ENCODE peak calls at places on chromosomes 13 and 19, in eight cellular contexts. One of them, this sample, is unnamed.
A peak's percentile ranks its signal among the peaks of the same experiment; 100 is the strongest.

GRCh38 chr19:15285896-15286591 is 46.3 kb downstream of the BRD4 start:
- DNase-seq in RWPE1: no peak
- DNase-seq in fibroblast of the aortic adventitia: no peak
- DNase-seq in Calu3: no peak
- DNase-seq in cardiac muscle cell: no peak
- DNase-seq in B cell: peak; percentile 85
- DNase-seq in A549: no peak
- DNase-seq in HFF-Myc: no peak
- DNase-seq in this sample: no peak

GRCh38 chr19:3606690-3607289 is at the start of gene TBXA2R:
- DNase-seq in A549: peak; percentile 51
- DNase-seq in fibroblast of the aortic adventitia: peak; percentile 60
- DNase-seq in HFF-Myc: no peak
- DNase-seq in Calu3: peak; percentile 54
- DNase-seq in RWPE1: no peak
- DNase-seq in B cell: peak; percentile 78
- DNase-seq in cardiac muscle cell: peak; percentile 28
- DNase-seq in this sample: peak; percentile 36

GRCh38 chr13:41694902-41695301 is 237.6 kb downstream of the RGCC start:
- DNase-seq in Calu3: peak; percentile 40
- DNase-seq in A549: peak; percentile 88
- DNase-seq in cardiac muscle cell: peak; percentile 61
- DNase-seq in fibroblast of the aortic adventitia: peak; percentile 97
- DNase-seq in RWPE1: peak; percentile 68
- DNase-seq in HFF-Myc: peak; percentile 86
- DNase-seq in B cell: peak; percentile 2
- DNase-seq in this sample: peak; percentile 96

GRCh38 chr13:50037788-50038187 is 22.5 kb downstream of the KCNRG start:
- DNase-seq in cardiac muscle cell: no peak
- DNase-seq in B cell: no peak
- DNase-seq in HFF-Myc: no peak
- DNase-seq in Calu3: no peak
- DNase-seq in fibroblast of the aortic adventitia: no peak
- DNase-seq in RWPE1: no peak
- DNase-seq in A549: no peak
- DNase-seq in this sample: no peak

GRCh38 chr13:44576396-44577235 is 486 bp upstream of the TSC22D1 start:
- DNase-seq in B cell: peak; percentile 54
- DNase-seq in HFF-Myc: no peak
- DNase-seq in RWPE1: peak; percentile 13
- DNase-seq in A549: no peak
- DNase-seq in cardiac muscle cell: peak; percentile 52
- DNase-seq in fibroblast of the aortic adventitia: no peak
- DNase-seq in Calu3: peak; percentile 31
- DNase-seq in this sample: no peak

GRCh38 chr13:107185889-107186288 is 618.0 kb upstream of the ARGLU1 start:
- DNase-seq in B cell: no peak
- DNase-seq in HFF-Myc: no peak
- DNase-seq in fibroblast of the aortic adventitia: no peak
- DNase-seq in Calu3: no peak
- DNase-seq in RWPE1: peak; percentile 27
- DNase-seq in cardiac muscle cell: no peak
- DNase-seq in A549: no peak
- DNase-seq in this sample: peak; percentile 49

GRCh38 chr13:93249259-93249917 is 22.8 kb downstream of the GPC6 start:
- DNase-seq in RWPE1: peak; percentile 68
- DNase-seq in fibroblast of the aortic adventitia: peak; percentile 91
- DNase-seq in A549: peak; percentile 58
- DNase-seq in Calu3: no peak
- DNase-seq in B cell: no peak
- DNase-seq in cardiac muscle cell: no peak
- DNase-seq in HFF-Myc: peak; percentile 87
- DNase-seq in this sample: peak; percentile 91

GRCh38 chr13:85710545-85710944 is 88.7 kb downstream of the SLITRK6 start:
- DNase-seq in fibroblast of the aortic adventitia: no peak
- DNase-seq in HFF-Myc: no peak
- DNase-seq in Calu3: no peak
- DNase-seq in cardiac muscle cell: no peak
- DNase-seq in A549: no peak
- DNase-seq in B cell: no peak
- DNase-seq in RWPE1: no peak
- DNase-seq in this sample: no peak

GRCh38 chr19:30419581-30420180 is 47.5 kb downstream of the ZNF536 start:
- DNase-seq in cardiac muscle cell: no peak
- DNase-seq in fibroblast of the aortic adventitia: no peak
- DNase-seq in RWPE1: no peak
- DNase-seq in Calu3: no peak
- DNase-seq in HFF-Myc: no peak
- DNase-seq in B cell: no peak
- DNase-seq in A549: no peak
- DNase-seq in this sample: no peak

GRCh38 chr13:76953921-76954320 is 5.6 kb downstream of the ACOD1 start:
- DNase-seq in RWPE1: no peak
- DNase-seq in B cell: no peak
- DNase-seq in cardiac muscle cell: no peak
- DNase-seq in HFF-Myc: no peak
- DNase-seq in A549: no peak
- DNase-seq in Calu3: no peak
- DNase-seq in fibroblast of the aortic adventitia: no peak
- DNase-seq in this sample: no peak

GRCh38 chr13:44373601-44374347 is at the start of gene SERP2:
- DNase-seq in RWPE1: no peak
- DNase-seq in Calu3: no peak
- DNase-seq in fibroblast of the aortic adventitia: peak; percentile 34
- DNase-seq in HFF-Myc: no peak
- DNase-seq in B cell: peak; percentile 6
- DNase-seq in A549: no peak
- DNase-seq in cardiac muscle cell: peak; percentile 33
- DNase-seq in this sample: peak; percentile 17

GRCh38 chr13:111184685-111185401 is 69.7 kb downstream of the ARHGEF7 start:
- DNase-seq in fibroblast of the aortic adventitia: peak; percentile 33
- DNase-seq in A549: no peak
- DNase-seq in RWPE1: no peak
- DNase-seq in HFF-Myc: no peak
- DNase-seq in Calu3: no peak
- DNase-seq in cardiac muscle cell: no peak
- DNase-seq in B cell: peak; percentile 91
- DNase-seq in this sample: no peak

GRCh38 chr13:98492335-98493034 is 84.4 kb downstream of the STK24 start:
- DNase-seq in HFF-Myc: no peak
- DNase-seq in Calu3: no peak
- DNase-seq in B cell: no peak
- DNase-seq in fibroblast of the aortic adventitia: peak; percentile 84
- DNase-seq in cardiac muscle cell: no peak
- DNase-seq in RWPE1: no peak
- DNase-seq in A549: no peak
- DNase-seq in this sample: no peak

GRCh38 chr19:18058208-18059009 is 28.3 kb downstream of the IL12RB1 start:
- DNase-seq in B cell: peak; percentile 90
- DNase-seq in fibroblast of the aortic adventitia: peak; percentile 72
- DNase-seq in HFF-Myc: peak; percentile 31
- DNase-seq in cardiac muscle cell: peak; percentile 86
- DNase-seq in Calu3: peak; percentile 79
- DNase-seq in A549: peak; percentile 68
- DNase-seq in RWPE1: peak; percentile 79
- DNase-seq in this sample: peak; percentile 31

DNA sequence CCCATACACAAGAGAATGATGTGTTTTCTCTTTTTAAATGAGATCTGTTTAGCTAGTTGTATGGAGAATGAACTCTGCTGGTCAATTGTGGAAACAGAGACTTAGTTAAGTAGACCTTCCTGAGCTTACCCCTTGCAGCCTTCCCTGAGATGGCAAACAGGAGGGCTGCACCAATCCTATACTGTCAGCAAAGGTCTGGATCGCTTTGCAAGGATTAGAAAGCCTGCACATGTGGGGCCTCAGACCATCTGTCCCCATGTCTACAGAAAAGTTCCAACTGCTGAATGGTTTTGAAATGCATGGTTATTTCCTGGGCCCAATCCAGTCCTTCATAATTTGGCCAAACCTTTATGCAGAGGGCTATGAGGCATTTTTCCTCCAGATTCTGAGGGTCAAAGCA is 183.9 kb upstream of the SLC10A2 start:
- DNase-seq in Calu3: no peak
- DNase-seq in RWPE1: no peak
- DNase-seq in A549: no peak
- DNase-seq in B cell: no peak
- DNase-seq in HFF-Myc: no peak
- DNase-seq in fibroblast of the aortic adventitia: no peak
- DNase-seq in cardiac muscle cell: no peak
- DNase-seq in this sample: no peak
- TF ChIP-seq CTCF in Calu3: no peak
- TF ChIP-seq CTCF in RWPE1: no peak
- TF ChIP-seq CTCF in A549: no peak
- TF ChIP-seq CTCF in B cell: no peak
- TF ChIP-seq CTCF in HFF-Myc: no peak
- TF ChIP-seq CTCF in fibroblast of the aortic adventitia: no peak
- TF ChIP-seq CTCF in cardiac muscle cell: no peak
- TF ChIP-seq CTCF in this sample: no peak

GRCh38 chr13:97131447-97131846 is 90.7 kb upstream of the MBNL2 start:
- DNase-seq in B cell: no peak
- DNase-seq in HFF-Myc: no peak
- DNase-seq in cardiac muscle cell: no peak
- DNase-seq in RWPE1: no peak
- DNase-seq in A549: no peak
- DNase-seq in Calu3: no peak
- DNase-seq in fibroblast of the aortic adventitia: no peak
- DNase-seq in this sample: no peak

GRCh38 chr13:97133554-97133953 is 88.6 kb upstream of the MBNL2 start:
- DNase-seq in cardiac muscle cell: no peak
- DNase-seq in Calu3: no peak
- DNase-seq in B cell: no peak
- DNase-seq in A549: no peak
- DNase-seq in RWPE1: no peak
- DNase-seq in fibroblast of the aortic adventitia: no peak
- DNase-seq in HFF-Myc: no peak
- DNase-seq in this sample: no peak

GRCh38 chr13:97133955-97134354 is 88.2 kb upstream of the MBNL2 start:
- DNase-seq in Calu3: no peak
- DNase-seq in RWPE1: no peak
- DNase-seq in A549: peak; percentile 42
- DNase-seq in cardiac muscle cell: no peak
- DNase-seq in HFF-Myc: no peak
- DNase-seq in B cell: no peak
- DNase-seq in fibroblast of the aortic adventitia: no peak
- DNase-seq in this sample: no peak

GRCh38 chr13:97136418-97136817 is 85.7 kb upstream of the MBNL2 start:
- DNase-seq in Calu3: no peak
- DNase-seq in A549: no peak
- DNase-seq in RWPE1: no peak
- DNase-seq in B cell: no peak
- DNase-seq in HFF-Myc: no peak
- DNase-seq in cardiac muscle cell: no peak
- DNase-seq in fibroblast of the aortic adventitia: no peak
- DNase-seq in this sample: no peak

DNA sequence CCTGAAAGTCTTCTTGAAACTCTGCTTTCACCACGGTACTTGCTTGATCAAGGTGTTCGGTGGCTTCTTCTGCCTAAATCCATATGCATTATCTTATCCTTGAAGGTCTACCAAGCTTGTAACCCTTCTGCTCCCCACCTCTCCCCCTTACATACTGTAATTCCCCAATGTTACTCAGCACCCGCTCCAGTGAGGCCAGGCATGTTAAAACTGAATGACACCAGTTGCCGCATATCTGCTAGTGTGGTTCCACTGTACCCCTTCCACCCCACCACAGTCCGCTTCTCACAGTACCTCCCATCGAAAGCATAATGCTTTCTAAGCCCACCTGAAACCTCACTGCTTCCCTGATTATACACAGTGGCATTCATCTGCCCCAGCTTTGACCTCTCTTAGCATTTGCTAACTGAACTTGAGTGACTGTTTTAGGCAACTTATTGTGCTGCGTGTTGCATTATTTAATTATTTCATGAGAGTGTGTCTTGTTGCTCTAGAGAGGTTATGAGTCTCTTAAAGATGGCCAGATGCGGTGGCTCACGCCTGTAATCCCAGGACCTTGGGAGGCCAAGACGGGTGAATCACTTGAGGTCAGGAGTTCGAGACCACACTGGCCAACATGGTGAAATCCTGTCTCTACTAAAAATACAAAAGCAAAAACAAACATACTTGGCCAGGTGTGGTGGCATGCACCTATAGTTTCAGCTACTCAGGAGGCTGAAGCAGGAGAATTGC is 87.6 kb upstream of the MBNL2 start:
- DNase-seq in HFF-Myc: no peak
- DNase-seq in fibroblast of the aortic adventitia: no peak
- DNase-seq in Calu3: no peak
- DNase-seq in A549: no peak
- DNase-seq in cardiac muscle cell: no peak
- DNase-seq in B cell: no peak
- DNase-seq in RWPE1: no peak
- DNase-seq in this sample: peak; percentile 47
- TF ChIP-seq CTCF in HFF-Myc: no peak
- TF ChIP-seq CTCF in fibroblast of the aortic adventitia: no peak
- TF ChIP-seq CTCF in Calu3: no peak
- TF ChIP-seq CTCF in A549: no peak
- TF ChIP-seq CTCF in cardiac muscle cell: no peak
- TF ChIP-seq CTCF in B cell: no peak
- TF ChIP-seq CTCF in RWPE1: no peak
- TF ChIP-seq CTCF in this sample: no peak

DNA sequence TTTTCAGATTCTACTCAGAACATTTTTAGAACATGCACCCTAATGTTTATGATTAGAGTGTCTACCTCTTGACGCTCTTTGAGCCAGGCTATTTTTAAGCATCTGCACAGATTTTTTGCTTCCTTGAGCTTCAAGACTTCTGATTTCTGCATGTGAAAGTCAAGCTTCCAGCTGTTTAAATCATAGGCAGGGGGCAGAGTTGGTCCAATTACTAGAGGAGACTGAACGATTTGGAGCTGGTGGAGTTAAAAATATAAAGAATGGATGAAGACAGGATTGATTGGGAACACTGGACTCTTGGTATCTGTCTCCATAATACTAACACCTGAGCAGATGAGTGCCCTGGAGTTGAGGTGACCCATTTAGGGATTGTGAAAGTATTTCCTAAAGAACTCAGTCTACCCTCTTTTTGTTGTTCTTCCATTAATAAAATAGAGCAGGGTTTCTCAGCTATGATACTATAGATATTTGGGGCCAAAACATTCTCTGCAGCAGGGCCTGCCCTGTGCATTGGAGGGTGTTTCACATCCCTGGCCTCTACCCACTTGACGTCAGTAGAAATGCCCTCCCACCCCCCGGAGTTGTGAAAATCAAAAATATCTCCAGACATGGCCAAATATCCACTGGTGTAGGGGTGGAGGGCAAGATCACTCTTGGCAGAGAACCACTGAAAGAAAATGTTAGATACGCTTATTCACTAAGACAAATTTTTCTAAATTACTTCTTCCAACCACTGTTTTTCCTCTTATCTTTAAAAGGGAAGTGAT is 160.1 kb downstream of the COG6 start:
- DNase-seq in HFF-Myc: no peak
- DNase-seq in RWPE1: no peak
- DNase-seq in fibroblast of the aortic adventitia: peak; percentile 48
- DNase-seq in B cell: no peak
- DNase-seq in cardiac muscle cell: peak; percentile 6
- DNase-seq in Calu3: no peak
- DNase-seq in A549: no peak
- DNase-seq in this sample: no peak
- TF ChIP-seq CTCF in HFF-Myc: no peak
- TF ChIP-seq CTCF in RWPE1: no peak
- TF ChIP-seq CTCF in fibroblast of the aortic adventitia: peak; percentile 31
- TF ChIP-seq CTCF in B cell: no peak
- TF ChIP-seq CTCF in cardiac muscle cell: peak; percentile 39
- TF ChIP-seq CTCF in Calu3: no peak
- TF ChIP-seq CTCF in A549: no peak
- TF ChIP-seq CTCF in this sample: no peak

GRCh38 chr19:48102870-48103751 is 7.5 kb downstream of the PLA2G4C start:
- DNase-seq in A549: peak; percentile 76
- DNase-seq in HFF-Myc: no peak
- DNase-seq in cardiac muscle cell: peak; percentile 49
- DNase-seq in RWPE1: peak; percentile 39
- DNase-seq in Calu3: peak; percentile 37
- DNase-seq in fibroblast of the aortic adventitia: peak; percentile 63
- DNase-seq in B cell: no peak
- DNase-seq in this sample: peak; percentile 59
- TF ChIP-seq CTCF in A549: peak; percentile 78
- TF ChIP-seq CTCF in HFF-Myc: peak; percentile 80
- TF ChIP-seq CTCF in cardiac muscle cell: peak; percentile 78
- TF ChIP-seq CTCF in RWPE1: peak; percentile 44
- TF ChIP-seq CTCF in Calu3: peak; percentile 71
- TF ChIP-seq CTCF in fibroblast of the aortic adventitia: peak; percentile 70
- TF ChIP-seq CTCF in B cell: peak; percentile 39
- TF ChIP-seq CTCF in this sample: peak; percentile 59